ENCODE peak calls at places on chromosomes 12 and 14, in eight cellular contexts. G is epithelial cell of proximal tubule, S is RWPE2, A is body of pancreas, N is OCI-LY7, U is AG09309, V is bronchial epithelial cell, I is fibroblast of lung. R is an unnamed sample.

GRCh38 chr14:55354500-55354899 is 57.1 kb downstream of the ATG14 start:
- DNase-seq in G (no peak), S (no peak), A (peak), N (peak), U (no peak), V (peak), I (peak), R (no peak)

GRCh38 chr12:90652280-90652679 is 302.7 kb downstream of the CCER1 start:
- DNase-seq in G (no peak), S (no peak), A (no peak), N (no peak), U (no peak), V (peak), I (no peak), R (no peak)

GRCh38 chr12:57214398-57214781 is 2.2 kb upstream of the NXPH4 start:
- DNase-seq in G (no peak), S (no peak), A (peak), N (peak), U (no peak), V (peak), I (peak), R (no peak)

GRCh38 chr12:96520767-96521166 is 31.4 kb downstream of the CFAP54 start:
- DNase-seq in G (no peak), S (no peak), A (no peak), N (no peak), U (no peak), V (peak), I (peak), R (no peak)

GRCh38 chr12:56719056-56719455 is 6.0 kb downstream of the NACA start:
- DNase-seq in G (no peak), S (no peak), A (no peak), N (no peak), U (no peak), V (no peak), I (no peak), R (no peak)

GRCh38 chr14:100472094-100472455 is 115.1 kb downstream of the BEGAIN start:
- DNase-seq in G (no peak), S (no peak), A (peak), N (peak), U (no peak), V (no peak), I (no peak), R (no peak)

GRCh38 chr14:103594265-103594664 is 31.5 kb downstream of the COA8 start:
- DNase-seq in G (no peak), S (peak), A (peak), N (no peak), U (peak), V (peak), I (peak), R (no peak)

GRCh38 chr12:31928246-31929139 is 30.7 kb upstream of the RESF1 start:
- DNase-seq in G (no peak), S (no peak), A (no peak), N (peak), U (no peak), V (peak), I (no peak), R (no peak)

GRCh38 chr14:52013984-52014600 is 24.7 kb downstream of the RTRAF start:
- DNase-seq in G (no peak), S (no peak), A (no peak), N (peak), U (no peak), V (no peak), I (no peak), R (no peak)

GRCh38 chr12:25959069-25959961 is 833 bp downstream of the RASSF8 start:
- DNase-seq in G (no peak), S (no peak), A (peak), N (no peak), U (peak), V (peak), I (peak), R (no peak)

GRCh38 chr12:109053382-109054123 is 1.2 kb downstream of the USP30 start:
- DNase-seq in G (no peak), S (no peak), A (no peak), N (peak), U (no peak), V (no peak), I (peak), R (no peak)

GRCh38 chr12:53172352-53172751 is 8.2 kb upstream of the ZNF740 start:
- DNase-seq in G (no peak), S (no peak), A (no peak), N (no peak), U (peak), V (no peak), I (peak), R (no peak)

GRCh38 chr12:132178801-132179401 is 34.6 kb downstream of the NOC4L start:
- DNase-seq in G (no peak), S (no peak), A (no peak), N (no peak), U (no peak), V (peak), I (no peak), R (no peak)

GRCh38 chr12:50764861-50765324 is 992 bp downstream of the ATF1 start:
- DNase-seq in G (no peak), S (no peak), A (peak), N (peak), U (no peak), V (peak), I (peak), R (no peak)

GRCh38 chr12:29783773-29784666 is at the start of gene TMTC1:
- DNase-seq in G (no peak), S (peak), A (peak), N (no peak), U (no peak), V (no peak), I (peak), R (no peak)

GRCh38 chr12:28611115-28611435 is 420.8 kb downstream of the CCDC91 start:
- DNase-seq in G (peak), S (no peak), A (no peak), N (no peak), U (peak), V (peak), I (peak), R (peak)

GRCh38 chr12:88325076-88325827 is 183.1 kb downstream of the TMTC3 start:
- DNase-seq in G (peak), S (no peak), A (peak), N (no peak), U (peak), V (peak), I (peak), R (peak)

GRCh38 chr12:50314629-50315312 is 31.5 kb upstream of the LIMA1 start:
- DNase-seq in G (no peak), S (no peak), A (no peak), N (peak), U (no peak), V (peak), I (peak), R (peak)

GRCh38 chr14:73712540-73713141 is 1.5 kb downstream of the PNMA1 start:
- DNase-seq in G (no peak), S (no peak), A (no peak), N (peak), U (no peak), V (no peak), I (no peak), R (no peak)

GRCh38 chr14:22572562-22573058 is 16.4 kb downstream of the DAD1 start:
- DNase-seq in G (no peak), S (no peak), A (no peak), N (no peak), U (peak), V (no peak), I (peak), R (no peak)

GRCh38 chr12:27859648-27860047 is 79.6 kb upstream of the MANSC4 start:
- DNase-seq in G (no peak), S (no peak), A (no peak), N (no peak), U (no peak), V (peak), I (no peak), R (no peak)

GRCh38 chr14:103031566-103031911 is 25.8 kb downstream of the CDC42BPB start:
- DNase-seq in G (no peak), S (peak), A (no peak), N (no peak), U (no peak), V (no peak), I (no peak), R (no peak)

GRCh38 chr12:56158926-56159461 is 835 bp downstream of the MYL6 start:
- DNase-seq in G (peak), S (peak), A (peak), N (peak), U (peak), V (peak), I (peak), R (peak)

GRCh38 chr12:6333029-6333428 is 8.8 kb downstream of the TNFRSF1A start:
- DNase-seq in G (no peak), S (no peak), A (no peak), N (no peak), U (no peak), V (no peak), I (no peak), R (no peak)

GRCh38 chr14:91303091-91303923 is 58.8 kb upstream of the GPR68 start:
- DNase-seq in G (no peak), S (no peak), A (no peak), N (peak), U (no peak), V (peak), I (peak), R (no peak)

GRCh38 chr14:102777711-102778615 is 714 bp downstream of the TRAF3 start:
- DNase-seq in G (no peak), S (no peak), A (peak), N (peak), U (no peak), V (peak), I (peak), R (no peak)

GRCh38 chr14:33210304-33210703 is 271.6 kb downstream of the NPAS3 start:
- DNase-seq in G (no peak), S (no peak), A (no peak), N (no peak), U (no peak), V (peak), I (peak), R (no peak)

GRCh38 chr12:121165316-121165715 is 32.6 kb downstream of the P2RX7 start:
- DNase-seq in G (no peak), S (no peak), A (peak), N (no peak), U (no peak), V (no peak), I (no peak), R (peak)

GRCh38 chr14:91310620-91311283 is 66.2 kb upstream of the GPR68 start:
- DNase-seq in G (no peak), S (no peak), A (no peak), N (no peak), U (no peak), V (no peak), I (no peak), R (no peak)

GRCh38 chr14:59370158-59370557 is 95.0 kb downstream of the GPR135 start:
- DNase-seq in G (no peak), S (no peak), A (no peak), N (no peak), U (no peak), V (no peak), I (no peak), R (no peak)

GRCh38 chr12:107992870-107993451 is 136.1 kb upstream of the WSCD2 start:
- DNase-seq in G (no peak), S (no peak), A (peak), N (peak), U (no peak), V (peak), I (peak), R (no peak)

DNA sequence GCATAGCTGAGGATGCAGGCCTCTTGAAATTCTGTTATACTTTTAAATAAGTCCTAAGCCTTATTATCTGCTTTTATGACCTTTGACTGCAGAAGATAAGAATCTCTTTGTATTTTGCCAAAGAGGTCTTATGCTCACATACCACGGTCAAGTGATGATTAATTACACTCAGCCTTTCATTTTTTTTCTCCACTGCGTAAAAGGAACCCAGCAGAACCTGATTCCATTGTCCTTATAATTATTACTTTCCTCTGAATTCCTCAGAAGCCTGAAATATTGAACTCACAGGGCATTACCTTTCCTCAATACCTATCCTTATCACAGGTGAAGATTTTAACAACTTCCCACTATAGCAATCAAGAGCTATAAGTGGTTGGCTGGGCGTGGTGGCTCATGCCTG is 498.7 kb upstream of the RPL10L start:
- DNase-seq in G (no peak), S (no peak), A (no peak), N (no peak), U (no peak), V (no peak), I (no peak), R (no peak)
- H3K4me3 ChIP-seq in G (no peak), S (no peak), A (no peak), N (no peak), U (no peak), V (no peak), I (no peak), R (no peak)

GRCh38 chr12:69157023-69157655 is 82.2 kb upstream of the CPSF6 start:
- DNase-seq in G (peak), S (peak), A (peak), N (peak), U (peak), V (peak), I (peak), R (peak)
- TF ChIP-seq CTCF in G (peak), S (peak), A (peak), N (peak), U (peak), V (peak), I (peak), R (peak)

GRCh38 chr12:128802756-128803155 is 21.0 kb downstream of the SLC15A4 start:
- DNase-seq in G (no peak), S (no peak), A (no peak), N (no peak), U (no peak), V (no peak), I (no peak), R (no peak)
- H3K4me3 ChIP-seq in G (no peak), S (no peak), A (no peak), N (no peak), U (no peak), V (no peak), I (no peak), R (no peak)

GRCh38 chr12:70449074-70449757 is 83.1 kb downstream of the KCNMB4 start:
- DNase-seq in G (no peak), S (no peak), A (no peak), N (no peak), U (no peak), V (peak), I (peak), R (no peak)
- TF ChIP-seq CTCF in G (no peak), S (no peak), A (no peak), N (no peak), U (no peak), V (no peak), I (no peak), R (no peak)

GRCh38 chr14:34770901-34771300 is 56.5 kb upstream of the CFL2 start:
- DNase-seq in G (no peak), S (no peak), A (no peak), N (no peak), U (no peak), V (no peak), I (no peak), R (no peak)
- H3K4me3 ChIP-seq in G (no peak), S (no peak), A (no peak), N (no peak), U (no peak), V (no peak), I (no peak), R (no peak)

GRCh38 chr12:66066071-66066928 is 64.2 kb downstream of the LLPH start:
- DNase-seq in G (no peak), S (no peak), A (no peak), N (no peak), U (no peak), V (no peak), I (peak), R (peak)
- TF ChIP-seq CTCF in G (no peak), S (no peak), A (no peak), N (no peak), U (peak), V (no peak), I (no peak), R (no peak)

GRCh38 chr12:125244338-125244737 is 179.1 kb downstream of the AACS start:
- DNase-seq in G (no peak), S (no peak), A (no peak), N (no peak), U (no peak), V (no peak), I (no peak), R (no peak)
- H3K4me3 ChIP-seq in G (no peak), S (no peak), A (no peak), N (no peak), U (no peak), V (no peak), I (no peak), R (no peak)

R was measured in kidney epithelial cell.